ENCODE peak calls at places on chromosomes 13 and 19, in ten cellular contexts. One of them, this sample, is unnamed.

GRCh38 chr13:37109080-37109678 is 3.7 kb upstream of the CSNK1A1L start:
- DNase-seq in transverse colon: no peak
- DNase-seq in breast epithelium: no peak
- DNase-seq in esophagus muscularis mucosa: no peak
- DNase-seq in stomach: no peak
- DNase-seq in HCT116: no peak
- DNase-seq in HepG2: peak
- DNase-seq in spleen: no peak
- DNase-seq in K562: no peak
- DNase-seq in upper lobe of left lung: no peak
- DNase-seq in this sample: no peak

GRCh38 chr13:106118050-106118449 is 417.4 kb downstream of the EFNB2 start:
- DNase-seq in transverse colon: no peak
- DNase-seq in breast epithelium: no peak
- DNase-seq in esophagus muscularis mucosa: no peak
- DNase-seq in stomach: no peak
- DNase-seq in HCT116: no peak
- DNase-seq in HepG2: no peak
- DNase-seq in spleen: no peak
- DNase-seq in K562: no peak
- DNase-seq in upper lobe of left lung: no peak
- DNase-seq in this sample: no peak

GRCh38 chr19:51501594-51502263 is at the start of gene SIGLEC12:
- DNase-seq in transverse colon: peak
- DNase-seq in breast epithelium: no peak
- DNase-seq in esophagus muscularis mucosa: no peak
- DNase-seq in stomach: no peak
- DNase-seq in HCT116: no peak
- DNase-seq in HepG2: no peak
- DNase-seq in spleen: peak
- DNase-seq in K562: no peak
- DNase-seq in upper lobe of left lung: peak
- DNase-seq in this sample: no peak

GRCh38 chr13:65275838-65276630 is 1954.1 kb downstream of the PCDH9 start:
- DNase-seq in transverse colon: no peak
- DNase-seq in breast epithelium: no peak
- DNase-seq in esophagus muscularis mucosa: no peak
- DNase-seq in stomach: no peak
- DNase-seq in HCT116: no peak
- DNase-seq in HepG2: no peak
- DNase-seq in spleen: no peak
- DNase-seq in K562: no peak
- DNase-seq in upper lobe of left lung: no peak
- DNase-seq in this sample: no peak

GRCh38 chr19:49878744-49879070 is 1.2 kb downstream of the TBC1D17 start:
- DNase-seq in transverse colon: no peak
- DNase-seq in breast epithelium: no peak
- DNase-seq in esophagus muscularis mucosa: no peak
- DNase-seq in stomach: no peak
- DNase-seq in HCT116: no peak
- DNase-seq in HepG2: no peak
- DNase-seq in spleen: peak
- DNase-seq in K562: no peak
- DNase-seq in upper lobe of left lung: no peak
- DNase-seq in this sample: no peak

GRCh38 chr13:91166714-91167511 is 180.6 kb upstream of the MIR17HG start:
- DNase-seq in transverse colon: no peak
- DNase-seq in breast epithelium: no peak
- DNase-seq in esophagus muscularis mucosa: no peak
- DNase-seq in stomach: no peak
- DNase-seq in HCT116: no peak
- DNase-seq in HepG2: no peak
- DNase-seq in spleen: no peak
- DNase-seq in K562: no peak
- DNase-seq in upper lobe of left lung: no peak
- DNase-seq in this sample: no peak

GRCh38 chr19:8404391-8405151 is 8.5 kb upstream of the MARCHF2 start:
- DNase-seq in transverse colon: no peak
- DNase-seq in breast epithelium: no peak
- DNase-seq in esophagus muscularis mucosa: no peak
- DNase-seq in stomach: no peak
- DNase-seq in HCT116: no peak
- DNase-seq in HepG2: no peak
- DNase-seq in spleen: no peak
- DNase-seq in K562: no peak
- DNase-seq in upper lobe of left lung: no peak
- DNase-seq in this sample: no peak

GRCh38 chr13:39023316-39023715 is 14.6 kb downstream of the PROSER1 start:
- DNase-seq in transverse colon: no peak
- DNase-seq in breast epithelium: no peak
- DNase-seq in esophagus muscularis mucosa: no peak
- DNase-seq in stomach: no peak
- DNase-seq in HCT116: no peak
- DNase-seq in HepG2: no peak
- DNase-seq in spleen: no peak
- DNase-seq in K562: no peak
- DNase-seq in upper lobe of left lung: no peak
- DNase-seq in this sample: no peak

GRCh38 chr19:21835810-21836444 is at the start of gene ZNF43:
- DNase-seq in transverse colon: peak
- DNase-seq in breast epithelium: peak
- DNase-seq in esophagus muscularis mucosa: peak
- DNase-seq in stomach: peak
- DNase-seq in HCT116: no peak
- DNase-seq in HepG2: peak
- DNase-seq in spleen: peak
- DNase-seq in K562: peak
- DNase-seq in upper lobe of left lung: peak
- DNase-seq in this sample: peak
- TF ChIP-seq POLR2A in transverse colon: peak
- TF ChIP-seq POLR2A in breast epithelium: peak
- TF ChIP-seq POLR2A in esophagus muscularis mucosa: peak
- TF ChIP-seq POLR2A in stomach: peak
- TF ChIP-seq POLR2A in HCT116: no peak
- TF ChIP-seq POLR2A in HepG2: peak
- TF ChIP-seq POLR2A in spleen: peak
- TF ChIP-seq POLR2A in K562: peak
- TF ChIP-seq POLR2A in upper lobe of left lung: peak
- TF ChIP-seq POLR2A in this sample: peak

DNA sequence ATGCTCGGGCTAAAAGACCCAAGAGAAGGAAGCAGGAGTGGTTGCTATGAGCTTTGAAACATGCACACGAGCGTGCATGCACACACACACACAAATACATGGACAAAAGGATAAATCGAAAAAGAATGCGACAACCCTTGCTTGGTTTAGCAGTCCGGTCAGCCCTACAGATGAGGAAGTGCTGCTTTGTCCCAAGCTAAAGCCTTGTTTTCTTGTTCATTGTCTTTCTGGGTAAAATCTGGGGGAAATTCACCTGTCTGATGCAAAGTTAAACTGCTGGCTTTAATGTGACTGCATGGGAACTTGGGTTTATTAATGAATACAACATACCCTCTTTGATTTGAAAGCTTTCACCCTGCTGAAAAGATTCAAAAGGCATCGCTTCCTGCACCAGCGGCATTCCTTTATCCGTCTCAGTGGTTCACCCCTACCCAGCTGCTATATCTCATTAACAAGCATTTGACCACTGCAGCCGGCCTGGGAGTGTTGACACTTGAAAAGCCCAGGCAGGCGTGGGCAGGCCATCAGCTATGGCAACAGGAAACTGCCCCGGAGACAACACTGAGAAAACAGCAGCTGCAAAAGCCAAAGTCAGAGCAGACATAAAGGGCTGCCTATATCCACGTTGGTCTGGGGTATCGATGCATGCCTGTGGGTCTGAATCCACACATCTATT is 301.7 kb downstream of the NDFIP2 start:
- DNase-seq in transverse colon: no peak
- DNase-seq in breast epithelium: peak
- DNase-seq in esophagus muscularis mucosa: no peak
- DNase-seq in stomach: peak
- DNase-seq in HCT116: no peak
- DNase-seq in HepG2: peak
- DNase-seq in spleen: peak
- DNase-seq in K562: no peak
- DNase-seq in upper lobe of left lung: peak
- DNase-seq in this sample: no peak
- TF ChIP-seq POLR2AphosphoS5 in transverse colon: no peak
- TF ChIP-seq POLR2AphosphoS5 in breast epithelium: no peak
- TF ChIP-seq POLR2AphosphoS5 in esophagus muscularis mucosa: no peak
- TF ChIP-seq POLR2AphosphoS5 in stomach: no peak
- TF ChIP-seq POLR2AphosphoS5 in HCT116: no peak
- TF ChIP-seq POLR2AphosphoS5 in HepG2: no peak
- TF ChIP-seq POLR2AphosphoS5 in spleen: peak
- TF ChIP-seq POLR2AphosphoS5 in K562: no peak
- TF ChIP-seq POLR2AphosphoS5 in upper lobe of left lung: no peak
- TF ChIP-seq POLR2AphosphoS5 in this sample: no peak

GRCh38 chr19:18361646-18362045 is 21.2 kb downstream of the PGPEP1 start:
- DNase-seq in transverse colon: no peak
- DNase-seq in breast epithelium: no peak
- DNase-seq in esophagus muscularis mucosa: no peak
- DNase-seq in stomach: no peak
- DNase-seq in HCT116: no peak
- DNase-seq in HepG2: no peak
- DNase-seq in spleen: no peak
- DNase-seq in K562: peak
- DNase-seq in upper lobe of left lung: no peak
- DNase-seq in this sample: no peak

GRCh38 chr19:18363787-18364186 is 22.2 kb upstream of the GDF15 start:
- DNase-seq in transverse colon: no peak
- DNase-seq in breast epithelium: no peak
- DNase-seq in esophagus muscularis mucosa: no peak
- DNase-seq in stomach: no peak
- DNase-seq in HCT116: no peak
- DNase-seq in HepG2: no peak
- DNase-seq in spleen: no peak
- DNase-seq in K562: no peak
- DNase-seq in upper lobe of left lung: no peak
- DNase-seq in this sample: no peak

GRCh38 chr19:18362934-18363542 is 22.6 kb downstream of the PGPEP1 start:
- DNase-seq in transverse colon: no peak
- DNase-seq in breast epithelium: no peak
- DNase-seq in esophagus muscularis mucosa: no peak
- DNase-seq in stomach: no peak
- DNase-seq in HCT116: no peak
- DNase-seq in HepG2: peak
- DNase-seq in spleen: no peak
- DNase-seq in K562: peak
- DNase-seq in upper lobe of left lung: no peak
- DNase-seq in this sample: no peak

GRCh38 chr19:18366027-18366435 is 19.9 kb upstream of the GDF15 start:
- DNase-seq in transverse colon: no peak
- DNase-seq in breast epithelium: no peak
- DNase-seq in esophagus muscularis mucosa: no peak
- DNase-seq in stomach: no peak
- DNase-seq in HCT116: no peak
- DNase-seq in HepG2: no peak
- DNase-seq in spleen: no peak
- DNase-seq in K562: peak
- DNase-seq in upper lobe of left lung: peak
- DNase-seq in this sample: no peak

DNA sequence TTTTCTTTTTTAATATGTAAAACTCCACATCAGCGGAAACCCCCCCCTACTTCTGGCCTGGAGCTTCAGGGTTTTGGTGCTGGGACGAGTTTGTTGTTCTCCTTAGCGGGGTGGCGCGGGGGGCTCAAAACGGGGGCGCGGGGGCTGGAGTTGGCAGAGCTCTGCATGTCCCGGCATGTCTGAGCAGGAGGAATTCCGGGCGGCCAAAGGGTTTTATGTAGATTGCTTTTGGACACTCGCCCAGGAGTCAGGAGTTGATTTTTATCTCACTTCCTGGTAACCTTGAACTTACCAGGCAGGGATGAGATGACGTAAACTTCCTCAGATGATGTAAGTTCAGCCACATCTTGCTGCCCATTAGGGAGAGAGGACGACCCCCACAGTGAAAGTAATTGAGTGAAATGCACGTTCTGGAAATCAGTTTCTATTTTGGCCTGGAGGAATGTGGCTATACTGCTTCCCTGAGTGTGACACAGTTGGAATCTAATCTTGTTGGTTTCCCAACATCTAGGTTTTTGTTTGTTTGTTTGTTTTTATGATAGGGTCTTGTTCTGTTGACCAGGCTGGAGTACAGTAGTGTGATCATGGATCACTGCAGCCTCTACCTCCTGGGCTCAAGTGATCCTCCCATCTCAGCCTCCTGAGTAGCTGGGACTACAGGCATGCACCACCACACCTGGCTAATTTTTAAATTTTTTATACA is 21.0 kb upstream of the GDF15 start:
- DNase-seq in transverse colon: peak
- DNase-seq in breast epithelium: peak
- DNase-seq in esophagus muscularis mucosa: no peak
- DNase-seq in stomach: peak
- DNase-seq in HCT116: peak
- DNase-seq in HepG2: peak
- DNase-seq in spleen: no peak
- DNase-seq in K562: peak
- DNase-seq in upper lobe of left lung: peak
- DNase-seq in this sample: no peak
- TF ChIP-seq POLR2A in transverse colon: no peak
- TF ChIP-seq POLR2A in breast epithelium: no peak
- TF ChIP-seq POLR2A in esophagus muscularis mucosa: no peak
- TF ChIP-seq POLR2A in stomach: no peak
- TF ChIP-seq POLR2A in HCT116: no peak
- TF ChIP-seq POLR2A in HepG2: no peak
- TF ChIP-seq POLR2A in spleen: no peak
- TF ChIP-seq POLR2A in K562: peak
- TF ChIP-seq POLR2A in upper lobe of left lung: peak
- TF ChIP-seq POLR2A in this sample: no peak

GRCh38 chr19:54152878-54153524 is 6.5 kb downstream of the LENG1 start:
- DNase-seq in transverse colon: no peak
- DNase-seq in breast epithelium: no peak
- DNase-seq in esophagus muscularis mucosa: no peak
- DNase-seq in stomach: no peak
- DNase-seq in HCT116: no peak
- DNase-seq in HepG2: no peak
- DNase-seq in spleen: no peak
- DNase-seq in K562: no peak
- DNase-seq in upper lobe of left lung: no peak
- DNase-seq in this sample: no peak

GRCh38 chr19:54156490-54156889 is 3.0 kb downstream of the LENG1 start:
- DNase-seq in transverse colon: no peak
- DNase-seq in breast epithelium: no peak
- DNase-seq in esophagus muscularis mucosa: no peak
- DNase-seq in stomach: no peak
- DNase-seq in HCT116: no peak
- DNase-seq in HepG2: no peak
- DNase-seq in spleen: no peak
- DNase-seq in K562: no peak
- DNase-seq in upper lobe of left lung: no peak
- DNase-seq in this sample: no peak

GRCh38 chr19:54153731-54154326 is 5.7 kb downstream of the LENG1 start:
- DNase-seq in transverse colon: peak
- DNase-seq in breast epithelium: no peak
- DNase-seq in esophagus muscularis mucosa: no peak
- DNase-seq in stomach: no peak
- DNase-seq in HCT116: no peak
- DNase-seq in HepG2: no peak
- DNase-seq in spleen: no peak
- DNase-seq in K562: no peak
- DNase-seq in upper lobe of left lung: no peak
- DNase-seq in this sample: no peak

GRCh38 chr19:54155694-54156093 is 3.8 kb downstream of the LENG1 start:
- DNase-seq in transverse colon: no peak
- DNase-seq in breast epithelium: no peak
- DNase-seq in esophagus muscularis mucosa: no peak
- DNase-seq in stomach: no peak
- DNase-seq in HCT116: no peak
- DNase-seq in HepG2: no peak
- DNase-seq in spleen: no peak
- DNase-seq in K562: no peak
- DNase-seq in upper lobe of left lung: no peak
- DNase-seq in this sample: no peak

DNA sequence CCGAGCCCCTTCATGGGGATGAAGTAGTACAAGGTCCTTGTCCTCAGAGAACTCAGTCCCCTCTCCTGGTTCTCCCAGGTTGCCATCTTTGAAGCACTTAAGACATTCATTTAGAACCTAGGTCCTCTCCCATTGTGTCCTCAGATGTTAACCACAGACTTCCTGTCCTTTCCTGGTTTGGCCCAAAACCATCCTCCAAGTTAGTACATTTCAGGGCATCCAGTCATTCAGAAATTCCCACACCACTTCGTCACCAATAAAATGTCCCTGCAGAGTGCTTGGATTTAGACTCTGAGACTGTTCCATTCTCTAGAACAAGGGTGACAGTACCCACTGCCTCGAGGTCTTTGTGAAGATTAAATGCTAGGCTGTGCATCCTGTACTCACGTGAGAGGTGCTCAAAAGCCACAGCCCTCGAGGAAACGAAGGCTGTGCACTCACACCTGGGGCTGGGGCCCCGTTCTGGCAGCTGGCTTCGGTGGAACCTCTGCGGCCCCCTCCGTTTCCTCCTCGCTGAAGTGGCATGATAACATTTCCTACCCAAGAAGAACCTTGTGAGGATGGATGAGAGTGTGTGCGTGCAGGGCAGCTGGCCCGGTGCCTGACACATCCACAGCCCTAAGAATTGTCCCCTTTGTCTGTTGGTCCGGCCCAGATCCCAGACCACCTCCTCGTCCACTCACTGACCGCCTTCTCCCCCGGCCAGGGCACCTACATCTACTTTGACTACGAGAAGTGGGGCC is 4.7 kb downstream of the LENG1 start:
- DNase-seq in transverse colon: no peak
- DNase-seq in breast epithelium: no peak
- DNase-seq in esophagus muscularis mucosa: no peak
- DNase-seq in stomach: no peak
- DNase-seq in HCT116: no peak
- DNase-seq in HepG2: no peak
- DNase-seq in spleen: no peak
- DNase-seq in K562: no peak
- DNase-seq in upper lobe of left lung: no peak
- DNase-seq in this sample: no peak
- TF ChIP-seq POLR2AphosphoS5 in transverse colon: no peak
- TF ChIP-seq POLR2AphosphoS5 in breast epithelium: no peak
- TF ChIP-seq POLR2AphosphoS5 in esophagus muscularis mucosa: no peak
- TF ChIP-seq POLR2AphosphoS5 in stomach: no peak
- TF ChIP-seq POLR2AphosphoS5 in HCT116: no peak
- TF ChIP-seq POLR2AphosphoS5 in HepG2: no peak
- TF ChIP-seq POLR2AphosphoS5 in spleen: peak
- TF ChIP-seq POLR2AphosphoS5 in K562: no peak
- TF ChIP-seq POLR2AphosphoS5 in upper lobe of left lung: no peak
- TF ChIP-seq POLR2AphosphoS5 in this sample: no peak